ENCODE peak calls at places on chromosomes 2 and 18, in eight cellular contexts. P, O, K, B, X, T, H and R are unnamed samples.

GRCh38 chr2:109655287-109655686 is 41.1 kb downstream of the SOWAHC start:
- DNase-seq in P (no peak), O (no peak), K (no peak), B (no peak), X (no peak), T (no peak), H (no peak), R (no peak)

GRCh38 chr18:2905802-2906521 is 59.2 kb downstream of the EMILIN2 start:
- DNase-seq in P (peak; percentile 79), O (no peak), K (peak; percentile 41), B (no peak), X (peak; percentile 46), T (peak; percentile 85), H (no peak), R (no peak)

GRCh38 chr2:102891261-102891660 is 129.4 kb downstream of the TMEM182 start:
- DNase-seq in P (no peak), O (no peak), K (no peak), B (no peak), X (no peak), T (no peak), H (no peak), R (no peak)

GRCh38 chr2:219567131-219567530 is 4.2 kb downstream of the OBSL1 start:
- DNase-seq in P (no peak), O (no peak), K (no peak), B (no peak), X (no peak), T (no peak), H (no peak), R (no peak)

GRCh38 chr2:108896741-108897140 is 92.3 kb downstream of the EDAR start:
- DNase-seq in P (no peak), O (no peak), K (no peak), B (no peak), X (no peak), T (no peak), H (no peak), R (no peak)

GRCh38 chr2:127051116-127051779 is 55.7 kb downstream of the BIN1 start:
- DNase-seq in P (peak; percentile 9), O (peak; percentile 46), K (no peak), B (no peak), X (no peak), T (peak; percentile 64), H (no peak), R (no peak)

GRCh38 chr2:49288113-49288710 is 133.9 kb upstream of the FSHR start:
- DNase-seq in P (no peak), O (no peak), K (no peak), B (no peak), X (no peak), T (no peak), H (no peak), R (no peak)

GRCh38 chr2:100902833-100903405 is 83.0 kb downstream of the NPAS2 start:
- DNase-seq in P (no peak), O (no peak), K (peak; percentile 94), B (no peak), X (peak; percentile 94), T (no peak), H (peak; percentile 97), R (no peak)

GRCh38 chr18:68275616-68276015 is 439.3 kb downstream of the TMX3 start:
- DNase-seq in P (no peak), O (no peak), K (no peak), B (no peak), X (peak; percentile 28), T (no peak), H (peak; percentile 93), R (no peak)

GRCh38 chr2:144605232-144605631 is 85.3 kb upstream of the ZEB2 start:
- DNase-seq in P (no peak), O (no peak), K (no peak), B (no peak), X (no peak), T (no peak), H (no peak), R (no peak)

GRCh38 chr18:44599409-44599808 is 81.3 kb upstream of the SETBP1 start:
- DNase-seq in P (no peak), O (no peak), K (no peak), B (no peak), X (no peak), T (no peak), H (peak; percentile 7), R (no peak)

GRCh38 chr2:64363140-64363539 is 90.8 kb upstream of the LGALSL start:
- DNase-seq in P (no peak), O (no peak), K (no peak), B (no peak), X (no peak), T (no peak), H (no peak), R (no peak)

GRCh38 chr2:64359176-64359891 is 94.6 kb upstream of the LGALSL start:
- DNase-seq in P (no peak), O (no peak), K (no peak), B (no peak), X (no peak), T (no peak), H (no peak), R (no peak)

GRCh38 chr2:64361151-64361938 is 92.6 kb upstream of the LGALSL start:
- DNase-seq in P (no peak), O (no peak), K (no peak), B (no peak), X (no peak), T (no peak), H (no peak), R (no peak)

GRCh38 chr2:64362562-64363026 is 91.4 kb upstream of the LGALSL start:
- DNase-seq in P (peak; percentile 56), O (no peak), K (no peak), B (no peak), X (no peak), T (no peak), H (no peak), R (no peak)

GRCh38 chr2:64359892-64360657 is 93.9 kb upstream of the LGALSL start:
- DNase-seq in P (peak; percentile 84), O (peak; percentile 83), K (peak; percentile 82), B (peak; percentile 15), X (peak; percentile 80), T (peak; percentile 90), H (peak; percentile 92), R (no peak)
- TF ChIP-seq CTCF in P (no peak), O (no peak), K (peak; percentile 21), B (no peak), X (no peak), T (no peak), H (no peak), R (no peak)

GRCh38 chr18:79450289-79450920 is 54.7 kb downstream of the NFATC1 start:
- DNase-seq in P (no peak), O (no peak), K (no peak), B (no peak), X (no peak), T (no peak), H (no peak), R (no peak)

GRCh38 chr18:79452190-79452990 is 56.7 kb downstream of the NFATC1 start:
- DNase-seq in P (no peak), O (no peak), K (no peak), B (no peak), X (no peak), T (no peak), H (no peak), R (no peak)

GRCh38 chr18:79452991-79453645 is 57.4 kb downstream of the NFATC1 start:
- DNase-seq in P (no peak), O (no peak), K (no peak), B (no peak), X (no peak), T (no peak), H (no peak), R (no peak)

GRCh38 chr18:79449551-79450288 is 54.0 kb downstream of the NFATC1 start:
- DNase-seq in P (no peak), O (no peak), K (no peak), B (no peak), X (no peak), T (no peak), H (no peak), R (no peak)

GRCh38 chr18:79451237-79452125 is 55.8 kb downstream of the NFATC1 start:
- DNase-seq in P (no peak), O (no peak), K (no peak), B (no peak), X (no peak), T (no peak), H (no peak), R (no peak)
- TF ChIP-seq POLR2A in P (no peak), O (no peak), K (no peak), B (no peak), X (no peak), T (no peak), H (no peak), R (no peak)

GRCh38 chr2:50512397-50512796 is 519.5 kb downstream of the NRXN1 start:
- DNase-seq in P (no peak), O (no peak), K (no peak), B (no peak), X (no peak), T (no peak), H (no peak), R (no peak)

GRCh38 chr2:50514881-50515280 is 517.1 kb downstream of the NRXN1 start:
- DNase-seq in P (no peak), O (no peak), K (no peak), B (no peak), X (no peak), T (no peak), H (no peak), R (no peak)

GRCh38 chr2:50509852-50510251 is 522.1 kb downstream of the NRXN1 start:
- DNase-seq in P (no peak), O (no peak), K (no peak), B (no peak), X (no peak), T (no peak), H (no peak), R (no peak)

GRCh38 chr2:50515638-50516037 is 516.3 kb downstream of the NRXN1 start:
- DNase-seq in P (no peak), O (no peak), K (no peak), B (no peak), X (no peak), T (no peak), H (no peak), R (no peak)

GRCh38 chr2:50513724-50514123 is 518.2 kb downstream of the NRXN1 start:
- DNase-seq in P (no peak), O (no peak), K (no peak), B (no peak), X (no peak), T (no peak), H (no peak), R (no peak)
- TF ChIP-seq CTCF in P (no peak), O (no peak), K (no peak), B (no peak), X (no peak), T (no peak), H (no peak), R (no peak)

GRCh38 chr18:58258707-58259342 is 214.8 kb downstream of the NEDD4L start:
- DNase-seq in P (no peak), O (no peak), K (no peak), B (peak; percentile 73), X (no peak), T (no peak), H (no peak), R (no peak)

GRCh38 chr18:58254873-58255511 is 211.0 kb downstream of the NEDD4L start:
- DNase-seq in P (no peak), O (no peak), K (no peak), B (no peak), X (no peak), T (peak; percentile 73), H (peak; percentile 51), R (no peak)

GRCh38 chr18:58256316-58257080 is 212.5 kb downstream of the NEDD4L start:
- DNase-seq in P (no peak), O (no peak), K (no peak), B (no peak), X (no peak), T (no peak), H (no peak), R (no peak)

GRCh38 chr18:58255701-58256311 is 211.8 kb downstream of the NEDD4L start:
- DNase-seq in P (no peak), O (no peak), K (no peak), B (no peak), X (no peak), T (no peak), H (no peak), R (no peak)

GRCh38 chr18:58257461-58257860 is 213.4 kb downstream of the NEDD4L start:
- DNase-seq in P (no peak), O (no peak), K (no peak), B (peak; percentile 43), X (no peak), T (no peak), H (peak; percentile 68), R (no peak)
- TF ChIP-seq POLR2A in P (no peak), O (no peak), K (no peak), B (no peak), X (no peak), T (no peak), H (no peak), R (no peak)